ENCODE peak calls at places on chromosome 5, in eight cellular contexts. M, C, G, L, J, O, Z and Q are unnamed samples.

GRCh38 chr5:138666226-138666742 is 86.9 kb upstream of the CTNNA1 start:
- DNase-seq in J (no peak), O (no peak), Z (no peak), G (no peak), L (no peak), M (no peak), C (no peak), Q (no peak)

GRCh38 chr5:4225741-4226140 is 630.1 kb downstream of the IRX1 start:
- DNase-seq in O (no peak), Z (no peak), L (no peak), G (no peak), C (no peak), M (no peak), J (no peak), Q (no peak)

GRCh38 chr5:139949710-139950109 is 93.4 kb downstream of the NRG2 start:
- DNase-seq in Z (no peak), C (no peak), J (no peak), G (no peak), M (no peak), L (no peak), O (no peak), Q (no peak)

GRCh38 chr5:612498-613424 is 621 bp downstream of the CEP72 start:
- DNase-seq in C (peak), L (peak), M (no peak), Z (no peak), O (peak), G (no peak), J (peak), Q (peak)

GRCh38 chr5:62001640-62002039 is 304.4 kb upstream of the KIF2A start:
- DNase-seq in M (no peak), O (no peak), J (no peak), C (no peak), G (no peak), Z (no peak), L (no peak), Q (peak)

GRCh38 chr5:132420706-132421272 is 51.3 kb downstream of the SLC22A5 start:
- DNase-seq in C (no peak), G (no peak), M (no peak), J (no peak), Z (no peak), L (no peak), O (peak), Q (no peak)

GRCh38 chr5:2651116-2651515 is 100.4 kb downstream of the IRX2 start:
- DNase-seq in Z (no peak), O (no peak), C (no peak), M (no peak), G (no peak), J (no peak), L (peak), Q (no peak)

GRCh38 chr5:72522607-72523006 is 15.4 kb upstream of the ZNF366 start:
- DNase-seq in L (no peak), J (no peak), Z (no peak), O (no peak), C (no peak), M (no peak), G (no peak), Q (no peak)

GRCh38 chr5:133890308-133890707 is 78.1 kb downstream of the C5orf15 start:
- DNase-seq in O (no peak), G (no peak), Z (no peak), L (no peak), J (no peak), C (no peak), M (no peak), Q (no peak)

GRCh38 chr5:16411741-16412455 is 53.7 kb downstream of the ZNF622 start:
- DNase-seq in C (peak), O (no peak), J (peak), G (no peak), Z (no peak), L (peak), M (no peak), Q (no peak)

GRCh38 chr5:1785062-1785461 is 14.6 kb downstream of the MRPL36 start:
- DNase-seq in G (no peak), M (no peak), C (no peak), J (no peak), Z (no peak), L (no peak), O (peak), Q (no peak)

GRCh38 chr5:112417931-112418358 is 1.1 kb downstream of the EPB41L4A start:
- DNase-seq in Z (no peak), L (peak), C (no peak), M (peak), J (no peak), G (no peak), O (no peak), Q (peak)